ENCODE peak calls at places on chromosomes 13 and 19, in four cellular contexts. X, K, V and D are unnamed samples.
A peak's percentile ranks its signal among the peaks of the same experiment; 100 is the strongest.

GRCh38 chr13:77028202-77028601 is 1.2 kb upstream of the FBXL3 start:
- DNase-seq in X (peak; percentile 58), K (no peak), V (peak; percentile 49), D (peak; percentile 50)

GRCh38 chr13:110913322-110913721 is 1.5 kb downstream of the ANKRD10 start:
- DNase-seq in X (no peak), K (no peak), V (peak; percentile 33), D (no peak)

GRCh38 chr19:17091758-17092333 is 16.3 kb downstream of the MYO9B start:
- DNase-seq in X (peak; percentile 63), K (peak; percentile 58), V (no peak), D (no peak)

GRCh38 chr19:11005521-11005920 is 44.7 kb downstream of the SMARCA4 start:
- DNase-seq in X (no peak), K (no peak), V (no peak), D (no peak)

GRCh38 chr13:21986602-21987001 is 315.7 kb downstream of the FGF9 start:
- DNase-seq in X (peak; percentile 70), K (peak; percentile 46), V (no peak), D (peak; percentile 63)

GRCh38 chr13:56917966-56918365 is 222.8 kb upstream of the PRR20A start:
- DNase-seq in X (no peak), K (no peak), V (no peak), D (no peak)

GRCh38 chr13:114173753-114174152 is 5.3 kb upstream of the CFAP97D2 start:
- DNase-seq in X (no peak), K (no peak), V (no peak), D (no peak)

GRCh38 chr19:16051254-16052025 is 24.9 kb upstream of the TPM4 start:
- DNase-seq in X (no peak), K (no peak), V (no peak), D (no peak)

GRCh38 chr19:46073268-46073922 is 32.6 kb upstream of the IGFL4 start:
- DNase-seq in X (no peak), K (no peak), V (peak; percentile 49), D (no peak)

GRCh38 chr19:31064486-31064885 is 284.8 kb downstream of the TSHZ3 start:
- DNase-seq in X (no peak), K (no peak), V (no peak), D (no peak)

GRCh38 chr19:28582807-28583206 is 630.1 kb downstream of the UQCRFS1 start:
- DNase-seq in X (no peak), K (no peak), V (no peak), D (no peak)

GRCh38 chr13:20525144-20525600 is 485 bp downstream of the CRYL1 start:
- DNase-seq in X (peak; percentile 33), K (peak; percentile 35), V (peak; percentile 6), D (peak; percentile 14)

GRCh38 chr19:48645652-48646191 is at the start of gene CA11:
- DNase-seq in X (no peak), K (no peak), V (no peak), D (peak; percentile 41)

GRCh38 chr19:23116802-23117571 is at the start of gene ZNF730:
- DNase-seq in X (peak; percentile 38), K (no peak), V (peak; percentile 83), D (peak; percentile 88)

GRCh38 chr19:43594710-43595604 is 977 bp downstream of the IRGQ start:
- DNase-seq in X (peak; percentile 49), K (peak; percentile 52), V (peak; percentile 56), D (peak; percentile 75)

GRCh38 chr19:18940791-18941627 is at the start of gene HOMER3:
- DNase-seq in X (peak; percentile 80), K (peak; percentile 78), V (peak; percentile 38), D (peak; percentile 90)

GRCh38 chr13:109155301-109155761 is 525.9 kb downstream of the MYO16 start:
- DNase-seq in X (no peak), K (peak; percentile 62), V (peak; percentile 98), D (peak; percentile 64)

GRCh38 chr19:14943601-14944000 is 2.3 kb downstream of the OR7C2 start:
- DNase-seq in X (no peak), K (no peak), V (no peak), D (peak; percentile 35)

GRCh38 chr19:42328854-42329253 is 3.4 kb downstream of the MEGF8 start:
- DNase-seq in X (no peak), K (no peak), V (no peak), D (no peak)

GRCh38 chr13:44311011-44311481 is 62.6 kb upstream of the SERP2 start:
- DNase-seq in X (no peak), K (peak; percentile 71), V (peak; percentile 68), D (no peak)

GRCh38 chr13:28497143-28497876 is 2.4 kb upstream of the FLT1 start:
- DNase-seq in X (no peak), K (no peak), V (no peak), D (peak; percentile 36)

GRCh38 chr13:28494861-28495585 is at the start of gene FLT1:
- DNase-seq in X (peak; percentile 85), K (no peak), V (peak; percentile 32), D (peak; percentile 48)

GRCh38 chr13:28493740-28494536 is 990 bp downstream of the FLT1 start:
- DNase-seq in X (no peak), K (no peak), V (no peak), D (peak; percentile 61)

GRCh38 chr13:28494537-28494860 is 429 bp downstream of the FLT1 start:
- DNase-seq in X (peak; percentile 37), K (no peak), V (no peak), D (no peak)

DNA sequence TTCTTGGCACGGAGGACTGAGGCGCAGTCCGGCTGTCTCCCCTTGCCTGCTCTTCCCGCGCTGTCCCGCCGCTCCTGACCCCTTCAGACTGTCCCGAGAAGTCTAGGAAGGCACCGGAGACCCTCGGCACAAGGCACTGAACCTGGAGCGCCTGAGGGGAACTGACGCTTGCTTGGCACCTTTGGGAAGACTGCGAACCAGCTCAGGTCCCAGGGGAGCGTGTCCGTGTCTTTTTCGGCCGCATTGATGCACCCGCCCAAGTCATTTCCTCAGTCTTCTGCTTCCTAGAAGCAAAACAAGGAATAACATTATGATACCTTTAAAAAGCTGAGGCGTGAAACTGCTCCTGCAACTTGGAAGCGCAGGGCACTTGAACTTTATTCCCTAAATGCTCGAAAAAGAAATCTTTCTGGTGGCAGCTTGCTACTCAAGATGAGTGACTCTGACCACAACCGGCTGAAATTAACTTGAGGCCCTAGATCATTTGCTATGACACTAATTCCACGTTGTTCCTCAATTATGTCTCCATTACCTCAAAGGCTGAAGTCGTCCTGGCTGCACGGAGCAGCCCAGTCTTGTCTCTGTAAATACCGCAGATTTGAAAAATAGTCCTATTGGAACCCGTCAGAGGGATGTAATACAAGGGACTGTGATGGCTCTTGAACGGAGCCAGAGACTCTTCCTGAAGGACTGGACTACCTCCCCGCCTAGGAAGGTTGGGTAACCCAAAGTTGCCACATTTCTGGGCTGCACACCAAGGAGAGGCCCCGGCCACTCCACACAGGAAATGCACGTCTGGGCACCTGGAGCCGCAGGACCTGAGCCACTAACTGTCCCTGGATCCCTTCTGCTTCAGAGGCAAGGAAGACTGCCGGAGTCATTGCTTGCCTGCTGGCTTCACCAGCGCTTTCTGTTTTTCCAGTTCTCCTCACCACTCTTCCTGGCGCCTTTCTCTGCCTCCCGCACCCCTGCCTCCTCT is 947 bp upstream of the FLT1 start:
- DNase-seq in X (no peak), K (no peak), V (no peak), D (no peak)
- H3K4me1 ChIP-seq in X (peaks cover 28% of the 10 kb centered on the region), K (peaks cover 8% of the 10 kb centered on the region), V (no peaks in the 10 kb centered on the region), D (peaks cover 32% of the 10 kb centered on the region)

GRCh38 chr19:54369082-54369691 is 4.5 kb upstream of the LAIR1 start:
- DNase-seq in X (no peak), K (no peak), V (no peak), D (no peak)

GRCh38 chr19:54366811-54367210 is 2.1 kb upstream of the LAIR1 start:
- DNase-seq in X (no peak), K (no peak), V (no peak), D (no peak)

GRCh38 chr19:54364775-54365257 is at the start of gene LAIR1:
- DNase-seq in X (peak; percentile 52), K (no peak), V (no peak), D (no peak)
- H3K4me1 ChIP-seq in X (peaks cover 17% of the 10 kb centered on the region), K (no peaks in the 10 kb centered on the region), V (no peaks in the 10 kb centered on the region), D (no peaks in the 10 kb centered on the region)

GRCh38 chr13:29923554-29924481 is 73.4 kb upstream of the UBL3 start:
- DNase-seq in X (peak; percentile 79), K (peak; percentile 89), V (peak; percentile 99), D (peak; percentile 41)
- H3K4me1 ChIP-seq in X (peaks cover 33% of the 10 kb centered on the region), K (peaks cover 8% of the 10 kb centered on the region), V (peaks cover 25% of the 10 kb centered on the region), D (peaks cover 4% of the 10 kb centered on the region)

DNA sequence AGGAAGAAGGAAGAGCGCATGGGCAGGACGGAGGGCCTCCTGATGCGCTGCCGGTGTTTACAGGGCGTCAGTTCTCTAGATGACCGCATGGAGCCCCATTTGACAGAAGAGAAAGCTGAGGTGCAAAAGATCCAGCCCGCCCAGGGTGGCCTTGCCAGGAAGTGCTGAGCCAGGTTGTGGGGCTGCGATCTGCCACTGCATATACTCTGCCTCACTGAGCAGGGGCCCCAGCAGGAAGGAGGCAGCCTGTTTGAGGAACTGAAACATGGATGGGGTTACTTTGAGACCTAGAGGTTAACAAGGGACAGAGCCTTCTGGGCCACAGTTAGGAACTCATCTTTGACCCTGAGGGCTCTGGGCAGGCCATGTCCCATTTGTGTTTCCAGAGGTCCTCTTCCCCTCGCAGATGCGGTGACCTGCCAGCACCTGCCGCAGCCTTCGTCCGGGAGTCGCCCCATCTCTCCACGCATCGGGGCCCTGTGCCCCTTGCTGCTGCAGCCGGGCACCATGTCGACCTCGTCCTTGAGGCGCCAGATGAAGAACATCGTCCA is 3.2 kb downstream of the EPN1 start:
- DNase-seq in X (peak; percentile 52), K (no peak), V (no peak), D (no peak)
- H3K4me1 ChIP-seq in X (peaks cover 61% of the 10 kb centered on the region), K (peaks cover 8% of the 10 kb centered on the region), V (peaks cover 17% of the 10 kb centered on the region), D (peaks cover 13% of the 10 kb centered on the region)

GRCh38 chr19:38697641-38698071 is 46.6 kb downstream of the CAPN12 start:
- DNase-seq in X (no peak), K (no peak), V (no peak), D (no peak)
- H3K4me1 ChIP-seq in X (peaks cover 71% of the 10 kb centered on the region), K (peaks cover 58% of the 10 kb centered on the region), V (peaks cover 34% of the 10 kb centered on the region), D (peaks cover 24% of the 10 kb centered on the region)

GRCh38 chr19:38263696-38264485 is 482 bp upstream of the SPINT2 start:
- DNase-seq in X (peak; percentile 45), K (peak; percentile 91), V (peak; percentile 69), D (no peak)
- H3K4me1 ChIP-seq in X (peaks cover 21% of the 10 kb centered on the region), K (peaks cover 7% of the 10 kb centered on the region), V (peaks cover 8% of the 10 kb centered on the region), D (peaks cover 27% of the 10 kb centered on the region)